ENCODE peak calls at places on chromosomes 13 and 19, in eight cellular contexts. Q is hepatocyte, Y is IMR-90, A is MM.1S, B is GM23248, M is OCI-LY7, T is fibroblast of lung, N is mammary epithelial cell. H is an unnamed sample. For H3K36me3, the result is how much of the 10 kb centered on the place peaks cover.

GRCh38 chr19:19238126-19238894 is 26.6 kb downstream of the NCAN start:
- DNase-seq in Q (no peak), Y (no peak), A (no peak), B (no peak), M (no peak), T (no peak), N (no peak), H (no peak)

GRCh38 chr13:24381539-24382265 is 72.3 kb downstream of the C1QTNF9 start:
- DNase-seq in Q (no peak), Y (peak), A (no peak), B (peak), M (no peak), T (peak), N (no peak), H (peak)

GRCh38 chr13:55087085-55087484 is 2053.6 kb upstream of the PRR20A start:
- DNase-seq in Q (no peak), Y (no peak), A (no peak), B (no peak), M (no peak), T (no peak), N (no peak), H (peak)

GRCh38 chr13:110713981-110714797 is 689 bp downstream of the ING1 start:
- DNase-seq in Q (peak), Y (peak), A (peak), B (peak), M (peak), T (peak), N (peak), H (peak)

GRCh38 chr13:24985102-24985501 is 110.8 kb upstream of the PABPC3 start:
- DNase-seq in Q (no peak), Y (no peak), A (no peak), B (no peak), M (no peak), T (no peak), N (no peak), H (peak)

GRCh38 chr13:75978815-75979214 is 342.7 kb downstream of the LMO7 start:
- DNase-seq in Q (no peak), Y (no peak), A (no peak), B (no peak), M (no peak), T (no peak), N (peak), H (no peak)

GRCh38 chr13:75771818-75772217 is 135.7 kb downstream of the LMO7 start:
- DNase-seq in Q (no peak), Y (peak), A (no peak), B (peak), M (no peak), T (peak), N (peak), H (no peak)

GRCh38 chr19:32273483-32273882 is 71.9 kb upstream of the ZNF507 start:
- DNase-seq in Q (no peak), Y (no peak), A (no peak), B (no peak), M (no peak), T (no peak), N (no peak), H (no peak)

GRCh38 chr13:84362777-84363176 is 480.5 kb upstream of the SLITRK1 start:
- DNase-seq in Q (no peak), Y (no peak), A (no peak), B (peak), M (no peak), T (no peak), N (peak), H (peak)

GRCh38 chr19:2371656-2372055 is 11.6 kb downstream of the TMPRSS9 start:
- DNase-seq in Q (no peak), Y (peak), A (no peak), B (peak), M (no peak), T (no peak), N (peak), H (no peak)

GRCh38 chr13:106755542-106755941 is 187.6 kb upstream of the ARGLU1 start:
- DNase-seq in Q (no peak), Y (no peak), A (no peak), B (no peak), M (no peak), T (no peak), N (no peak), H (no peak)

GRCh38 chr13:62931901-62932883 is 1516.5 kb upstream of the PCDH20 start:
- DNase-seq in Q (no peak), Y (peak), A (no peak), B (peak), M (no peak), T (peak), N (no peak), H (no peak)

DNA sequence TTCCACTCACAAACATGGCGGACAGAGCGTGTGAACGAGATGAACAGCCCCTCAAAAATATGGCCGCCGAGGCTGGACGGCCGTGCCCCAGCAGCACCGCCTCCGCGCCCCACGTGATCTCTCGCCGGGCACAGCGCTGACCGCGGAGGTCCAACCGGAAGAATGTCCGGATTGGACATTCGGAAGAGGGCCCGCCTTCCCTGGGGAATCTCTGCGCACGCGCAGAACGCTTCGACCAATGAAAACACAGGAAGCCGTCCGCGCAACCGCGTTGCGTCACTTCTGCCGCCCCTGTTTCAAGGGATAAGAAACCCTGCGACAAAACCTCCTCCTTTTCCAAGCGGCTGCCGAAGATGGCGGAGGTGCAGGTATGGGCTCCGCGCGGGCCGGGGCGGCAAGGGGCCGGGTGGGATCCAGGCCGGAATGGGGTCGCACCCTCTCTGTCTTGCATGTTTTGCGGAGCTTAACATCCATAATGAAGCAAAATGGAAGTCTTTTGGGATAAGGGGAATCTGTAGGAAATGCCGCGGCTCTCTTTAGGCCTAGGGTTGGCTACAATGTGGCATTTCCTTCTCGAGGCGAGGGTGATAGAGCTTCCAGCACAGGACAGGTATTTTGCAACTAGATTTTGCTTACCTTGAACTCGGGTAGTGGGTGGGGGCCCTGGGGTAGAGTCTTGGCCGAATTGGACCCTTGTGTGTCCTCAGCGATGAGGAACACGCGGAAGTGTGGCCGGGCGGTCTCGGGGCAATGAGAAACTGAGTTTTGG is at the start of gene RPL13A:
- DNase-seq in Q (peak), Y (peak), A (peak), B (peak), M (peak), T (peak), N (peak), H (peak)
- H2AFZ ChIP-seq in Q (peak), Y (peak), A (peak), B (peak), M (peak), T (peak), N (peak), H (no peak)

DNA sequence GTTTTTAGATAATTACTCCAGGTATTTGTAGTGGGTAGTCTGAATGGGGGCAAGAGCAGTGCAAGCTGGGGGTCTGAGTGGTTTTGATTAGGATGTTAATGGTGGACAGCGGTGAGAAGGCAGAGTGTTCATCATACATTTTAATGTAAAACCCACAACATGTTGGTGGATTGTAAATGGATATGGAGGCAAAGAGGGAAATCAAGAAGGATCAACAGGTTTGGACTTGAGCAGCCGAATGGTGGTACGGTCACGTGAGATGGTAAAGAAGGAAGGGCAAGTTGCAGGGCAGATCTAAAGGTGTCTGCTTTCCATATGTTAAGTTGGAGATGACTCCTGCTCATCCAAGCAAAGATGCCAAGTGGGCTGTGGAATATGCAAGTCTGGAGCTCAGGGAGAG is 9.5 kb downstream of the ZNF30 start:
- DNase-seq in Q (no peak), Y (no peak), A (no peak), B (no peak), M (no peak), T (no peak), N (no peak), H (no peak)
- H3K36me3 ChIP-seq in Q (under half), Y (under half), A (under half), B (under half), M (under half), T (under half), N (under half), H (under half)

GRCh38 chr13:31310781-31311180 is 111.0 kb downstream of the B3GLCT start:
- DNase-seq in Q (no peak), Y (peak), A (no peak), B (no peak), M (no peak), T (no peak), N (peak), H (no peak)
- H3K27ac ChIP-seq in Q (no peak), Y (no peak), A (no peak), B (no peak), M (no peak), T (no peak), N (no peak), H (no peak)

DNA sequence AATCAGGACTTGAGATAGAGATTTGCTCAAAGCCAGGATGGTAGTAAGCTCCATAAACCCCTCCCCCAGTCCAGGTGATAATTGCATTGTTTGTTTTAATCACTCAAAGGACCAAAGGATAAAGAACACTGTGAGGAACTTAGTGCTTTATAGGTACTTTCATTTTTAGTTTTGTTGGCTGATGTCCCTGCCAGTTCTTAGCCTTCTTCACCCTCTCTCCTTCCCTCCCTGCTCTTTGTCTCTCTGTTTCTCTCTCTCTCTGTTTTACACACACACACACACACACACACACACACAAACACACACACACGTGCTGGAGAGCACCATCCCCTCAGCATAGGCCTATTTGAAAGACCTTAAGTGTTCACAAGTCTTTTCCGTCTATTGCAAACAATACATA is 5.2 kb downstream of the FRY start:
- DNase-seq in Q (no peak), Y (no peak), A (no peak), B (no peak), M (no peak), T (no peak), N (no peak), H (no peak)
- H2AFZ ChIP-seq in Q (no peak), Y (no peak), A (no peak), B (no peak), M (no peak), T (no peak), N (no peak), H (no peak)

GRCh38 chr19:5013761-5014160 is 44.8 kb downstream of the KDM4B start:
- DNase-seq in Q (no peak), Y (no peak), A (no peak), B (no peak), M (no peak), T (no peak), N (no peak), H (no peak)

GRCh38 chr19:5012688-5013457 is 44.0 kb downstream of the KDM4B start:
- DNase-seq in Q (no peak), Y (no peak), A (no peak), B (no peak), M (no peak), T (no peak), N (no peak), H (no peak)

GRCh38 chr19:5016268-5016667 is 47.4 kb downstream of the KDM4B start:
- DNase-seq in Q (no peak), Y (no peak), A (no peak), B (no peak), M (no peak), T (no peak), N (no peak), H (no peak)

GRCh38 chr19:5014941-5015340 is 46.0 kb downstream of the KDM4B start:
- DNase-seq in Q (no peak), Y (no peak), A (no peak), B (no peak), M (no peak), T (no peak), N (no peak), H (no peak)

DNA sequence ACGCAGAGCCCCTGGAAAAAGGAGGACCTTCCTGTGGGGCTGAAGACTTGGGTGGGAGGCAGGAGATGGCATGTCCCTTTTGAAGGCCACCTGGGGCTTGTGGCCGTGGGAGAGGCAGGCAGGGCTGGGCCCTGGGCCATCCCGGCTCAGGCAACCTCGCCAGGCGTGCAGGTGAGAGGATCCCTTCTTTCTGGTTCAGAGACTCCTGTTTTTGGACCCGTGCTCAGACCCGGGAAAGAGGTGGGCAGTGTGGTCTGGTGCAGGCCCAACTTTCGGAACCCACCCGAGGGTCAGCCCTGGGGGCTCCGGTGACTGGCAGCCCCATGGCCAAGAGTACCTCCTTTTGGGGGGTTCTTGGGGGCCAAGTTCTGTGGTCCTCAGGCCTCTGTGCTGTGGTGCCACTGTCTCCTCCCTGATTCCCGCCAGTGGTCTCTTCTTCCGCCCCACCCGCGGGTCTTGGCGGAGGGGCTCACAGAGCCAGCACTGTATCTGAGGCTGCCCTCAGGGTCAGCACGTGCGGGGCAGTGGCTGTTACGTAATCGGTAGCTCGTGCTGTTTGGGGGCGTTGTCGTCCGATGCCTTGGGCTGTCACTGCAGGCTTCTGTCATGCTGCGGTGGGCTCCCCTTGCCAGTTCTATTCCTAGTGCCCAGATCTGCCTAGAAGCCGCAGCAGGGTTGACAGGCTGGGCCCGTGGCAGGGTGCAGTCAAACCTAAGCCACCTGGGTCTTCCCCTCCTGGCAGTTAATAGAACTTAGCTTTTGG is 42.7 kb downstream of the KDM4B start:
- DNase-seq in Q (no peak), Y (no peak), A (no peak), B (no peak), M (no peak), T (no peak), N (no peak), H (no peak)
- H3K36me3 ChIP-seq in Q (under half), Y (under half), A (under half), B (under half), M (under half), T (under half), N (under half), H (under half)

DNA sequence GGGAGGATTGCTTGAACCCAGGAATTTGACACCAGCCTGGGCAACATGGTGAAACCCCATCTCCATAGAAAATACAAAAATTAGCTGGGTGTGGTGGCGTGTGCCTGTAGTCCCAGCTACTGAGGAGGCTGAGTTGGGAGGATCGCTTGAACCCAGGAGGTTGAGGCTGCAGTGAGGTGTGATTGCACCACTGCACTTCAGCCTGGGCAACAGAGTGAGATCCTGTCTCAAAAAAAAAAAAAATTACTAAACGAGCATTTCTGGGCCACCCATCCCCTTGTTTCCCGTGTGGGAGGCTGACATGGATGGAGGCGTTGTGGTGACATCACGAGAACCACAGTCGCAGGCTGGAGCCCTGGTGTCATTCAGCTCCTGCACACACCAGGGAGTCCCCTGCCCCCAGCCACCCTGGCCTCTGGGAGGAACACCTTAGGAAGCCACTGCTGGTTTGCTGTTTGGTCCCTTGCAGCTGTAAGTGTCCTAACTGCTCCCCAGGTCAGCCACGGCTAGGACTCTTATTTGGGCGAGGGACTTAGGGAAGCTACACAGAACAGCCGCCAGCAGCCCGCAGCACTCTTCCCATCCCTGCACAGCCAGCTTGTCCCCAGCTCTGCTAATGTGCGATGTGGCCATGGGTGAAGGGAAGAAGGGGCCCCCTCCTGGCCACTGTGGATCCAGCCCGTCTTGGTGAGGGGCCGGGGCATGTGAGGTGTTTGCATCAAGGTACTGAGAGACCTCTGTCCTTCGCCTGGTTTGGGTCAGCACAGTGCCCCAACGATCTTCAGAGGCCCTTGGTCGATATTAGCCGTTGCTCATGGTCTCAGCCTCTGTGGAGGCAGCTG is 12.7 kb downstream of the NKPD1 start:
- DNase-seq in Q (no peak), Y (no peak), A (no peak), B (no peak), M (no peak), T (no peak), N (no peak), H (peak)
- H3K27ac ChIP-seq in Q (no peak), Y (no peak), A (no peak), B (no peak), M (no peak), T (no peak), N (no peak), H (no peak)

GRCh38 chr13:50085063-50085462 is 69.8 kb downstream of the KCNRG start:
- DNase-seq in Q (peak), Y (peak), A (no peak), B (peak), M (peak), T (peak), N (peak), H (peak)
- H2AFZ ChIP-seq in Q (no peak), Y (no peak), A (no peak), B (peak), M (no peak), T (no peak), N (no peak), H (no peak)

DNA sequence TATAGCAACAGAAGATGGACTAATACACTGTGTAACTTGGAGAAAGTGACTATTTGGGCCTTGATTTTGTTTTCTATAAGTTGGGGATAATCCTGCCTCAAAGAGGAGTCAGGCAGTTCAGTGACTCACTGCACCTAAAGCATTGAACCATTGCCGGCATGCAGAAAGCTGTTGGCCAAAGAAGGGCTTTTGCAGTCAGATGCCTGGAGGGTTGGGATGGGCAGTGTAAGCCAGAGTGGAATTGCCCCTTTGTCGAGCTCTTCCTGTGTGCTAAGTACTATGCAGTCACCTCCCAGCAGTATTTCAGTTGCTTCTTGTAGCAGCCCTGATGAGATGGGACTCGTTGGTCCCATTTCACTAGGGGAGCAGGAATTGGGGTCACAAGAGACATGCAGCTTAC is 11.1 kb downstream of the ZNF473 start:
- DNase-seq in Q (no peak), Y (no peak), A (no peak), B (no peak), M (no peak), T (no peak), N (peak), H (no peak)
- H3K36me3 ChIP-seq in Q (under half), Y (half or more), A (under half), B (under half), M (half or more), T (under half), N (under half), H (under half)